ENCODE peak calls at places on chromosomes 16 and 17, in six cellular contexts. K, Q, M, L, Y and W are unnamed samples.

GRCh38 chr17:43683928-43684653 is 22.4 kb upstream of the MEOX1 start:
- DNase-seq in L (no peak), Y (no peak), M (no peak), Q (no peak), K (no peak), W (no peak)

GRCh38 chr17:3704931-3705717 is 9.2 kb upstream of the P2RX5 start:
- DNase-seq in K (no peak), M (no peak), L (no peak), Q (no peak), Y (no peak), W (no peak)

GRCh38 chr16:81480856-81481821 is 36.5 kb downstream of the CMIP start:
- DNase-seq in M (peak; percentile 47), Y (peak; percentile 54), L (no peak), K (peak; percentile 28), Q (peak; percentile 57), W (peak; percentile 30)

GRCh38 chr16:47565454-47565853 is 104.3 kb downstream of the PHKB start:
- DNase-seq in Q (peak; percentile 61), M (peak; percentile 25), K (peak; percentile 56), L (peak; percentile 6), Y (no peak), W (peak; percentile 73)

GRCh38 chr17:58969156-58969555 is 137.5 kb downstream of the TRIM37 start:
- DNase-seq in Y (no peak), K (no peak), Q (no peak), L (no peak), M (no peak), W (no peak)

GRCh38 chr17:8447816-8448215 is 12.1 kb downstream of the NDEL1 start:
- DNase-seq in Y (no peak), M (no peak), L (no peak), Q (no peak), K (no peak), W (no peak)

GRCh38 chr17:46732754-46733398 is 85.6 kb downstream of the WNT3 start:
- DNase-seq in L (no peak), M (no peak), K (no peak), Q (no peak), Y (no peak), W (no peak)

GRCh38 chr16:57690782-57691471 is 3.7 kb upstream of the DRC7 start:
- DNase-seq in K (no peak), L (no peak), M (no peak), Y (peak; percentile 71), Q (no peak), W (no peak)

GRCh38 chr17:79627184-79627765 is 16.4 kb upstream of the RBFOX3 start:
- DNase-seq in Y (no peak), M (no peak), L (no peak), K (no peak), Q (peak; percentile 1), W (no peak)

GRCh38 chr16:12637002-12637401 is 166.7 kb downstream of the CPPED1 start:
- DNase-seq in L (no peak), Y (no peak), Q (no peak), K (no peak), M (no peak), W (no peak)

GRCh38 chr17:79835470-79835899 is 3.8 kb downstream of the CBX4 start:
- DNase-seq in Y (peak; percentile 43), L (no peak), M (peak; percentile 32), K (no peak), Q (no peak), W (no peak)

GRCh38 chr16:80746231-80746630 is 58.2 kb downstream of the CDYL2 start:
- DNase-seq in M (no peak), Q (no peak), L (no peak), Y (no peak), K (no peak), W (no peak)

GRCh38 chr16:64094992-64095579 is 1026.8 kb downstream of the CDH11 start:
- DNase-seq in Q (no peak), Y (no peak), M (no peak), K (peak; percentile 31), L (no peak), W (no peak)

GRCh38 chr16:67447508-67448076 is 16.7 kb downstream of the HSD11B2 start:
- DNase-seq in L (peak; percentile 27), Y (peak; percentile 76), M (peak; percentile 89), Q (peak; percentile 34), K (peak; percentile 88), W (no peak)

GRCh38 chr17:9893606-9894005 is 11.5 kb downstream of the RCVRN start:
- DNase-seq in K (no peak), M (no peak), Q (no peak), Y (no peak), L (no peak), W (no peak)

GRCh38 chr17:32341141-32341856 is 674 bp downstream of the C17orf75 start:
- DNase-seq in L (no peak), Q (no peak), M (peak; percentile 36), K (peak; percentile 26), Y (peak; percentile 30), W (no peak)

GRCh38 chr17:66126231-66126630 is 65.7 kb downstream of the CEP112 start:
- DNase-seq in L (no peak), Y (no peak), Q (no peak), M (no peak), K (peak; percentile 37), W (no peak)

GRCh38 chr16:81035975-81036750 is 521 bp downstream of the ATMIN start:
- DNase-seq in Y (peak; percentile 72), L (no peak), M (peak; percentile 27), K (peak; percentile 15), Q (peak; percentile 23), W (peak; percentile 6)

GRCh38 chr17:3660311-3660891 is 8.0 kb downstream of the TAX1BP3 start:
- DNase-seq in L (no peak), M (no peak), K (no peak), Q (no peak), Y (no peak), W (no peak)

GRCh38 chr16:79839851-79840321 is 239.3 kb upstream of the MAF start:
- DNase-seq in K (peak; percentile 66), Y (no peak), Q (no peak), M (no peak), L (no peak), W (no peak)

GRCh38 chr17:67178555-67178954 is 66.4 kb downstream of the HELZ start:
- DNase-seq in Y (no peak), Q (no peak), K (no peak), M (no peak), L (no peak), W (no peak)

GRCh38 chr17:56499799-56500388 is 93.6 kb upstream of the NOG start:
- DNase-seq in K (peak; percentile 52), Y (peak; percentile 23), Q (no peak), L (no peak), M (no peak), W (no peak)

GRCh38 chr17:43860927-43861622 is 14.1 kb downstream of the CD300LG start:
- DNase-seq in M (no peak), Y (no peak), L (no peak), Q (peak; percentile 54), K (no peak), W (no peak)

GRCh38 chr17:51677875-51678274 is 417.5 kb downstream of the UTP18 start:
- DNase-seq in K (no peak), M (no peak), Y (no peak), L (no peak), Q (no peak), W (no peak)

GRCh38 chr16:1361685-1362360 is 10.1 kb downstream of the GNPTG start:
- DNase-seq in Y (no peak), Q (no peak), L (no peak), K (no peak), M (no peak), W (no peak)

GRCh38 chr16:31016018-31016417 is 5.6 kb upstream of the STX1B start:
- DNase-seq in Y (no peak), Q (no peak), L (no peak), M (no peak), K (no peak), W (no peak)

GRCh38 chr17:17419621-17420020 is 57.2 kb upstream of the MED9 start:
- DNase-seq in L (no peak), Q (no peak), Y (no peak), M (no peak), K (no peak), W (peak; percentile 75)

GRCh38 chr17:59365383-59365981 is 34.0 kb downstream of the YPEL2 start:
- DNase-seq in L (peak; percentile 8), K (no peak), M (no peak), Q (no peak), Y (peak; percentile 76), W (no peak)

GRCh38 chr17:75662511-75662910 is 4.4 kb downstream of the RECQL5 start:
- DNase-seq in K (no peak), Y (no peak), Q (no peak), M (no peak), L (no peak), W (no peak)

GRCh38 chr16:1333149-1333812 is at the start of gene BAIAP3:
- DNase-seq in L (peak; percentile 30), Y (peak; percentile 90), K (no peak), M (peak; percentile 64), Q (peak; percentile 58), W (no peak)

GRCh38 chr16:1494711-1495110 is 1.6 kb downstream of the TELO2 start:
- DNase-seq in K (peak; percentile 6), M (no peak), Q (peak; percentile 57), Y (no peak), L (no peak), W (no peak)

GRCh38 chr16:68031951-68032350 is 8.9 kb downstream of the DUS2 start:
- DNase-seq in Q (no peak), K (no peak), M (peak; percentile 26), Y (no peak), L (no peak), W (peak; percentile 31)

GRCh38 chr16:70375636-70376611 is 29.2 kb downstream of the DDX19A start:
- DNase-seq in Q (no peak), M (no peak), Y (no peak), L (no peak), K (no peak), W (no peak)

GRCh38 chr16:15973460-15973859 is 24.0 kb downstream of the ABCC1 start:
- DNase-seq in K (no peak), M (no peak), L (no peak), Y (no peak), Q (no peak), W (peak; percentile 77)
- H3K9me3 ChIP-seq in K (no peaks in the 10 kb centered on the region), M (no peaks in the 10 kb centered on the region), L (peaks cover 6% of the 10 kb centered on the region), Y (peaks cover 28% of the 10 kb centered on the region), Q (no peaks in the 10 kb centered on the region), W (peaks cover 12% of the 10 kb centered on the region)

DNA sequence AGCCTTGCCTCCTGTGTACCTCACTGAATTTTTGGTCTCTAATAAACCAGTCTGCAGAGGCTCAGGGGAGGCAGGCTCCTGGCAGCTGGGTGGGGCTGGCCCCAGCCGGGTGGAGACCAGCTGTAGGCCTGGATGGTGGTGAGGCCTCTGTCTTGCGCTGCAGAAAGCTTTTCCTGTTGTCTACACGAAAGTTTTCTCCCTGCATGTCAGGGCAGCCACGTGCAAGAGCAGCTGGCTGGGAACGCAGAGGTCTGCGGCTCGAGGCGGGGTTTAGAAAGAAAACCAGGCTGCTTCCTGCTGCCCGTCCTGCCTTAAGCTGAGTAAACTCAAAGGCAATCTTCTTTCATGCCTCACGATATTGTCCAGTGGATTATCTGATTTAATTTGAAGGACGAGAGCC is 2.4 kb downstream of the SERPINF1 start:
- DNase-seq in Y (peak; percentile 20), L (peak; percentile 65), M (peak; percentile 65), Q (peak; percentile 70), K (peak; percentile 93), W (peak; percentile 64)
- H3K4me3 ChIP-seq in Y (no peak overlapping the region), L (no peak overlapping the region), M (no peak overlapping the region), Q (peak overlapping the region; percentile 41), K (peak overlapping the region; percentile 89), W (no peak overlapping the region)

GRCh38 chr16:60686824-60687223 is 1349.4 kb downstream of the CDH8 start:
- DNase-seq in M (no peak), K (no peak), Q (no peak), Y (no peak), L (no peak), W (no peak)
- H3K9me3 ChIP-seq in M (no peaks in the 10 kb centered on the region), K (no peaks in the 10 kb centered on the region), Q (no peaks in the 10 kb centered on the region), Y (no peaks in the 10 kb centered on the region), L (peaks cover 3% of the 10 kb centered on the region), W (no peaks in the 10 kb centered on the region)

GRCh38 chr16:85989863-85990643 is 91.1 kb downstream of the IRF8 start:
- DNase-seq in Q (no peak), M (no peak), K (no peak), L (no peak), Y (no peak), W (no peak)
- H3K4me3 ChIP-seq in Q (no peak overlapping the region), M (no peak overlapping the region), K (no peak overlapping the region), L (no peak overlapping the region), Y (no peak overlapping the region), W (no peak overlapping the region)